ENCODE peak calls at places on chromosomes 13 and 19, in four cellular contexts. E, C, U and F are unnamed samples.

GRCh38 chr13:37365496-37365895 is 233.1 kb downstream of the POSTN start:
- DNase-seq in E (no peak), C (no peak), U (no peak), F (no peak)

GRCh38 chr19:13622727-13623126 is 116.4 kb upstream of the CACNA1A start:
- DNase-seq in E (no peak), C (no peak), U (no peak), F (no peak)

GRCh38 chr13:74891610-74892009 is 590.4 kb downstream of the TBC1D4 start:
- DNase-seq in E (peak), C (no peak), U (no peak), F (no peak)

GRCh38 chr19:9538183-9539058 is at the start of gene ZNF426:
- DNase-seq in E (peak), C (peak), U (peak), F (peak)

GRCh38 chr13:39016789-39017188 is 21.1 kb downstream of the PROSER1 start:
- DNase-seq in E (no peak), C (peak), U (no peak), F (no peak)

GRCh38 chr19:681638-682037 is 5.4 kb downstream of the FSTL3 start:
- DNase-seq in E (no peak), C (no peak), U (no peak), F (no peak)

GRCh38 chr19:12733369-12733896 is 1.1 kb downstream of the TRIR start:
- DNase-seq in E (peak), C (peak), U (no peak), F (no peak)

GRCh38 chr13:90171649-90172048 is 1175.8 kb upstream of the MIR17HG start:
- DNase-seq in E (no peak), C (no peak), U (no peak), F (no peak)

GRCh38 chr19:48966541-48967345 is 1.6 kb downstream of the FTL start:
- DNase-seq in E (no peak), C (no peak), U (no peak), F (no peak)

GRCh38 chr19:2215281-2215751 is 20.8 kb downstream of the PLEKHJ1 start:
- DNase-seq in E (no peak), C (no peak), U (no peak), F (no peak)

GRCh38 chr19:14971474-14971873 is 8.2 kb downstream of the SLC1A6 start:
- DNase-seq in E (no peak), C (no peak), U (no peak), F (no peak)

GRCh38 chr19:49364083-49364687 is 508 bp downstream of the DKKL1 start:
- DNase-seq in E (no peak), C (no peak), U (no peak), F (no peak)